ENCODE peak calls at places on chromosomes 16 and 17, in eight cellular contexts. F is right cardiac atrium, Q is AG04450, T is prostate gland, E is ovary, U is transverse colon, I is dorsolateral prefrontal cortex, V is mesendoderm. W is an unnamed sample.

GRCh38 chr17:17445925-17446665 is 30.7 kb upstream of the MED9 start:
- DNase-seq in E (no peak), F (no peak), T (peak; percentile 76), Q (peak; percentile 82), U (peak; percentile 51), V (peak; percentile 77), I (no peak), W (no peak)

GRCh38 chr17:29760279-29760721 is 137.6 kb upstream of the CORO6 start:
- DNase-seq in U (peak; percentile 29), Q (no peak), I (no peak), T (no peak), E (no peak), F (no peak), V (peak; percentile 19), W (no peak)

GRCh38 chr17:42809250-42809649 is 10.6 kb downstream of the CNTD1 start:
- DNase-seq in T (no peak), V (no peak), U (no peak), Q (peak; percentile 82), E (peak; percentile 76), F (no peak), I (peak; percentile 79), W (no peak)

GRCh38 chr16:16150117-16150877 is 73.0 kb downstream of the ABCC6 start:
- DNase-seq in V (no peak), Q (peak; percentile 73), T (peak; percentile 18), U (peak; percentile 48), F (peak; percentile 88), I (peak; percentile 86), E (peak; percentile 96), W (peak; percentile 78)

GRCh38 chr17:36008998-36009665 is 7.8 kb upstream of the CCL15 start:
- DNase-seq in F (no peak), U (no peak), E (no peak), V (peak; percentile 9), Q (peak; percentile 4), I (no peak), T (no peak), W (no peak)

GRCh38 chr16:68972008-68972407 is 128.7 kb downstream of the TANGO6 start:
- DNase-seq in E (no peak), V (peak; percentile 55), F (no peak), I (no peak), U (no peak), T (no peak), Q (no peak), W (no peak)

GRCh38 chr17:76678330-76678729 is 32.4 kb downstream of the MXRA7 start:
- DNase-seq in V (no peak), E (no peak), T (no peak), I (no peak), Q (no peak), U (peak; percentile 67), F (no peak), W (no peak)

GRCh38 chr17:83053779-83054451 is 25.5 kb upstream of the METRNL start:
- DNase-seq in Q (no peak), E (no peak), I (no peak), T (no peak), U (no peak), F (peak; percentile 63), V (no peak), W (peak; percentile 65)

GRCh38 chr16:168424-168823 is 2.6 kb downstream of the HBM start:
- DNase-seq in F (peak; percentile 38), I (no peak), Q (no peak), V (no peak), E (no peak), U (no peak), T (no peak), W (no peak)

GRCh38 chr16:88301431-88301830 is 81.3 kb upstream of the ZNF469 start:
- DNase-seq in Q (no peak), F (peak; percentile 22), V (no peak), U (no peak), E (no peak), T (no peak), I (no peak), W (no peak)

GRCh38 chr16:65950211-65950610 is 416.3 kb upstream of the CDH5 start:
- DNase-seq in V (no peak), E (no peak), I (no peak), U (no peak), F (no peak), T (no peak), Q (no peak), W (no peak)

GRCh38 chr17:35890774-35891155 is 10.6 kb upstream of the CCL5 start:
- DNase-seq in F (no peak), E (no peak), V (peak; percentile 27), T (no peak), U (peak; percentile 54), I (no peak), Q (no peak), W (no peak)

GRCh38 chr17:58337600-58338453 is 9.2 kb upstream of the TSPOAP1 start:
- DNase-seq in I (no peak), E (no peak), T (peak; percentile 20), V (peak; percentile 93), Q (peak; percentile 88), F (peak; percentile 92), U (peak; percentile 85), W (peak; percentile 82)

GRCh38 chr17:32265192-32265895 is at the start of gene RHBDL3:
- DNase-seq in I (peak; percentile 65), T (no peak), E (peak; percentile 58), V (peak; percentile 42), Q (no peak), U (peak; percentile 28), F (peak; percentile 84), W (no peak)

GRCh38 chr17:50210249-50211225 is 9.1 kb upstream of the COL1A1 start:
- DNase-seq in V (peak; percentile 96), Q (peak; percentile 98), T (no peak), I (no peak), E (peak; percentile 93), U (peak; percentile 65), F (peak; percentile 88), W (peak; percentile 95)
- H3K27ac ChIP-seq in V (peak overlapping the region; percentile 70), Q (peak overlapping the region; percentile 100), T (peak overlapping the region; percentile 73), I (no peak overlapping the region), E (peak overlapping the region; percentile 95), U (peak overlapping the region; percentile 95), F (peak overlapping the region; percentile 80), W (peak overlapping the region; percentile 76)

GRCh38 chr16:27405546-27406451 is 3.8 kb downstream of the IL21R start:
- DNase-seq in T (no peak), U (no peak), F (peak; percentile 60), V (no peak), Q (no peak), E (no peak), I (no peak), W (peak; percentile 71)

GRCh38 chr16:27402964-27403600 is 1.1 kb downstream of the IL21R start:
- DNase-seq in V (no peak), U (no peak), Q (no peak), F (no peak), T (no peak), E (no peak), I (no peak), W (peak; percentile 36)

GRCh38 chr16:27402569-27402963 is 592 bp downstream of the IL21R start:
- DNase-seq in V (no peak), E (no peak), T (no peak), U (no peak), F (no peak), I (no peak), Q (no peak), W (no peak)

GRCh38 chr16:27403601-27403992 is 1.6 kb downstream of the IL21R start:
- DNase-seq in U (no peak), I (no peak), T (no peak), Q (no peak), E (no peak), V (no peak), F (no peak), W (peak; percentile 45)

GRCh38 chr16:27404163-27404823 is 2.3 kb downstream of the IL21R start:
- DNase-seq in I (no peak), F (no peak), U (no peak), E (no peak), T (no peak), Q (no peak), V (no peak), W (peak; percentile 52)
- H3K4me3 ChIP-seq in I (no peak overlapping the region), F (no peak overlapping the region), U (no peak overlapping the region), E (no peak overlapping the region), T (no peak overlapping the region), Q (no peak overlapping the region), V (no peak overlapping the region), W (no peak overlapping the region)

DNA sequence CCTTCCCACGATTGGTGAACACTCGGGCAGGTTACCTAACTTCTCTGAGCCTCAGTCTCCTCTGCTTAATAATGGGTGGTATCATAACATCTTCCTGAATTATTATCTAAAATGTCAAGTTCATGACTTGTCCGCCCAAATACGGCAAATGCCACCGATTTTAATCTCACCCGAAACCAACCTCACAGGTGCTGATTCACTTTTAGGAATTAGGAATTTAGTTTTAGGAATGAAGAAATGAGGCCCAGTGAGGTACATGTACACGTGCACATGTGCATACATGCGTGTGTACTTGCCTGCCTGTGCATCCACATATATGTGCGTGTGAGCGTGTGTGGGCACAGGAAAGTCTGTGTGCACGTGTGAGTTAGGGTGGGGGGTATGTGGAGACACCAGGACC is 219.5 kb downstream of the RBFOX3 start:
- DNase-seq in F (no peak), Q (no peak), E (no peak), I (no peak), T (no peak), U (no peak), V (no peak), W (no peak)
- H3K27ac ChIP-seq in F (no peak overlapping the region), Q (no peak overlapping the region), E (no peak overlapping the region), I (no peak overlapping the region), T (no peak overlapping the region), U (no peak overlapping the region), V (no peak overlapping the region), W (no peak overlapping the region)

DNA sequence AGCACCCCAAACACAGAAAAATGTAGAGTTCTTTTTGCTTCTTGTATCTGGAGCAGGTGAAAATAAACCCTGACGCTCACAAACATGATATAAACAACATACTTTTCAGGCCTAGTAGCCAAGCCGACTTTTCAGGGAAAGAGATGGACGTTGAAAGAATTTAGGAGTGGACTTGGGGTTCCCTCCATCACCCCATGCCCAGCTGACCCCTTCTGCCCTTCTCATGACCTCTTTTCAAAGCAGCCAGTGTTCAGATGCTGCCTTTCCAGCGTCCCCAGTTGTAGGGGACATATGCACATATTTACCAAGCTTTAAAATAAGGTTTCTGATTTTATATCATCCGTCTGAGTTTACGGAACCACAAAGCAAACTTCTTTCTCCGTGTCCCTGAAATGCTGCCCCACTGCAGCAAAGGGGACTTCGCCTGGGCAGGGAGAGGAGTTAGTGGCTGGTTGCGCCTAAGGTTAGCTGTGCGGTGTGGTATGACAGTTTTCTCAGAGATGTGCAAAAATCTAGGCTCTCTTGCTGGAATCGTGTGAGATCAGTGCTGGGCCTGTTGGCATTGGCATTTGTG is 235.5 kb downstream of the MRTFB start:
- DNase-seq in T (no peak), E (no peak), U (no peak), Q (no peak), V (no peak), I (no peak), F (peak; percentile 12), W (no peak)
- H3K4me3 ChIP-seq in T (no peak overlapping the region), E (no peak overlapping the region), U (no peak overlapping the region), Q (no peak overlapping the region), V (no peak overlapping the region), I (no peak overlapping the region), F (no peak overlapping the region), W (peak overlapping the region; percentile 51)

GRCh38 chr16:53622315-53622714 is 81.3 kb downstream of the RPGRIP1L start:
- DNase-seq in E (no peak), T (no peak), I (no peak), F (no peak), V (no peak), Q (no peak), U (no peak), W (no peak)
- H3K27ac ChIP-seq in E (no peak overlapping the region), T (no peak overlapping the region), I (no peak overlapping the region), F (no peak overlapping the region), V (no peak overlapping the region), Q (no peak overlapping the region), U (no peak overlapping the region), W (no peak overlapping the region)